ENCODE peak calls at places on chromosomes 16 and 17, in five cellular contexts. V is A549, L is H1, H is K562, G is HepG2. O is an unnamed sample.

GRCh38 chr16:2471016-2471652 is at the start of gene NTN3:
- DNase-seq in V (no peak), L (peak), H (peak), G (no peak), O (no peak)

GRCh38 chr16:53433930-53434435 is 288 bp upstream of the RBL2 start:
- DNase-seq in V (no peak), L (no peak), H (peak), G (peak), O (peak)

GRCh38 chr16:57245472-57246113 is 534 bp downstream of the ARL2BP start:
- DNase-seq in V (no peak), L (no peak), H (peak), G (no peak), O (no peak)

GRCh38 chr17:79714746-79715145 is 16.0 kb upstream of the ENPP7 start:
- DNase-seq in V (no peak), L (no peak), H (no peak), G (no peak), O (no peak)

GRCh38 chr16:54503011-54503410 is 216.4 kb upstream of the IRX3 start:
- DNase-seq in V (no peak), L (no peak), H (no peak), G (no peak), O (no peak)

GRCh38 chr16:52741386-52741785 is 194.4 kb upstream of the TOX3 start:
- DNase-seq in V (no peak), L (no peak), H (no peak), G (no peak), O (no peak)

GRCh38 chr17:77734371-77735050 is 224.0 kb upstream of the TNRC6C start:
- DNase-seq in V (peak), L (peak), H (peak), G (peak), O (peak)

GRCh38 chr17:47270946-47271705 is 17.5 kb downstream of the ITGB3 start:
- DNase-seq in V (no peak), L (no peak), H (no peak), G (no peak), O (no peak)

GRCh38 chr16:22402191-22402590 is 27.8 kb upstream of the CDR2 start:
- DNase-seq in V (no peak), L (no peak), H (no peak), G (no peak), O (peak)

GRCh38 chr16:84718-85452 is 6.9 kb downstream of the MPG start:
- DNase-seq in V (no peak), L (no peak), H (no peak), G (no peak), O (peak)

GRCh38 chr17:5587431-5588032 is 3.2 kb upstream of the NLRP1 start:
- DNase-seq in V (peak), L (no peak), H (peak), G (peak), O (peak)

GRCh38 chr16:84617068-84617630 is 729 bp downstream of the COTL1 start:
- DNase-seq in V (no peak), L (peak), H (no peak), G (no peak), O (no peak)

GRCh38 chr17:1785925-1786324 is 24.1 kb downstream of the SERPINF1 start:
- DNase-seq in V (no peak), L (no peak), H (no peak), G (no peak), O (no peak)

GRCh38 chr17:78998311-78999055 is 11.1 kb downstream of the CANT1 start:
- DNase-seq in V (no peak), L (no peak), H (no peak), G (no peak), O (no peak)

GRCh38 chr16:55250641-55251550 is 73.1 kb upstream of the IRX6 start:
- DNase-seq in V (no peak), L (no peak), H (no peak), G (no peak), O (no peak)

GRCh38 chr17:8914554-8914953 is 47.1 kb upstream of the PIK3R6 start:
- DNase-seq in V (no peak), L (no peak), H (no peak), G (no peak), O (no peak)

GRCh38 chr17:6178959-6179358 is 108.8 kb downstream of the WSCD1 start:
- DNase-seq in V (no peak), L (no peak), H (no peak), G (no peak), O (no peak)

GRCh38 chr17:48908047-48908843 is at the start of gene UBE2Z:
- DNase-seq in V (peak), L (peak), H (peak), G (peak), O (peak)

GRCh38 chr17:4230142-4230541 is 33.6 kb downstream of the ANKFY1 start:
- DNase-seq in V (peak), L (no peak), H (no peak), G (no peak), O (peak)

GRCh38 chr17:4566785-4567184 is 6.4 kb upstream of the GGT6 start:
- DNase-seq in V (peak), L (peak), H (peak), G (peak), O (peak)

GRCh38 chr16:71794943-71795342 is 13.7 kb downstream of the AP1G1 start:
- DNase-seq in V (no peak), L (no peak), H (no peak), G (no peak), O (no peak)

GRCh38 chr16:83704656-83705055 is 103.1 kb upstream of the HSBP1 start:
- DNase-seq in V (no peak), L (no peak), H (no peak), G (no peak), O (no peak)

GRCh38 chr17:2369551-2370210 is 31.2 kb downstream of the MNT start:
- DNase-seq in V (no peak), L (peak), H (peak), G (no peak), O (no peak)

GRCh38 chr17:48522031-48522593 is 8.7 kb downstream of the HOXB1 start:
- DNase-seq in V (peak), L (no peak), H (peak), G (no peak), O (peak)

GRCh38 chr17:2971851-2972250 is 91.6 kb downstream of the OR1D5 start:
- DNase-seq in V (no peak), L (no peak), H (no peak), G (no peak), O (no peak)

GRCh38 chr17:69331746-69332145 is 4.8 kb upstream of the ABCA5 start:
- DNase-seq in V (no peak), L (no peak), H (no peak), G (no peak), O (no peak)

GRCh38 chr17:75778861-75779249 is 5.8 kb upstream of the UNK start:
- DNase-seq in V (peak), L (no peak), H (no peak), G (peak), O (peak)

GRCh38 chr17:75819116-75819515 is 25.1 kb downstream of the UNC13D start:
- DNase-seq in V (no peak), L (no peak), H (no peak), G (no peak), O (no peak)

GRCh38 chr17:4509923-4510614 is 11.4 kb downstream of the SPNS2 start:
- DNase-seq in V (no peak), L (no peak), H (no peak), G (no peak), O (no peak)

GRCh38 chr17:36182176-36183000 is 6.0 kb upstream of the TBC1D3B start:
- DNase-seq in V (no peak), L (peak), H (no peak), G (no peak), O (no peak)

GRCh38 chr17:67143318-67143717 is 99.0 kb downstream of the CACNG1 start:
- DNase-seq in V (no peak), L (no peak), H (no peak), G (no peak), O (no peak)

GRCh38 chr16:46404028-46404427 is 217.2 kb downstream of the SHCBP1 start:
- DNase-seq in V (no peak), L (no peak), H (no peak), G (no peak), O (no peak)

GRCh38 chr17:45963889-45964288 is 35.2 kb upstream of the STH start:
- DNase-seq in V (no peak), L (no peak), H (no peak), G (no peak), O (no peak)
- TF ChIP-seq MAFK in V (no peak), L (no peak), H (no peak), G (no peak), O (no peak)

GRCh38 chr17:82930924-82931695 is 91.3 kb upstream of the ZNF750 start:
- DNase-seq in V (no peak), L (no peak), H (no peak), G (no peak), O (no peak)
- H3K27ac ChIP-seq in V (no peak), L (no peak), H (no peak), G (no peak), O (peak)

GRCh38 chr16:19735074-19735867 is 17.2 kb downstream of the IQCK start:
- DNase-seq in V (no peak), L (no peak), H (no peak), G (no peak), O (no peak)
- TF ChIP-seq MAFK in V (no peak), L (no peak), H (no peak), G (no peak), O (no peak)

GRCh38 chr17:57606111-57606875 is 138.8 kb downstream of the CCDC182 start:
- DNase-seq in V (no peak), L (no peak), H (no peak), G (no peak), O (no peak)
- H3K27ac ChIP-seq in V (no peak), L (no peak), H (no peak), G (no peak), O (no peak)

DNA sequence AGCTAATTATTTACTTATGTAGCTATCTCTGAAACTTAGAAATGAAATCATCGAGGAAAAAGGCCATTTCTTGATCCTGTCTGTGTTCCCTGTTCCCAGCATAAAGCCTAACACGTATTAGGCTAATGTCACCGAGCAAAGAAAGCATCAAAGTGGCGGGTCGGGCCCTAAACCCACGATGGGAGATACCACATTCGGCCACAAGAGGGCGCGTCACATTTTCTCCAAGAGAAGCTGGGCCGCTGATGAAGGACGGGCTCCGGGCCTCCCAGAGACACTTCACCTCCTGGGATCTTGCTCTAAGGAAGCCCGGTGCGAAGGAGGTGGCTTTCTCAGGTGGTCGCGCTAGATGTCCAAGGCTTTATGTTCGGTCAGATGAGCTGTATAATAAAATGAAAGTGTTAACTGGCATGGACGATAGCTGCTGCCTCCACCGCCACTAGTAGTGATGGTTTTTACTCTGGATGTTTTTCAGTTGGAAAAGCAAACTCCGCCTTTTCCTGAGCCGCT is 853 bp upstream of the PDK2 start:
- DNase-seq in V (peak), L (peak), H (peak), G (peak), O (peak)
- TF ChIP-seq MAFK in V (no peak), L (no peak), H (no peak), G (no peak), O (no peak)

GRCh38 chr17:41082565-41083136 is 1.3 kb upstream of the KRTAP4-7 start:
- DNase-seq in V (peak), L (no peak), H (no peak), G (no peak), O (peak)
- H3K27ac ChIP-seq in V (no peak), L (no peak), H (no peak), G (no peak), O (peak)

O was measured in IMR-90.